ENCODE peak calls at places on chromosomes 13 and 19, in four cellular contexts. R, T, K and J are unnamed samples.

GRCh38 chr19:14959263-14959662 is 18.0 kb downstream of the OR7C2 start:
- DNase-seq in R (no peak), K (no peak), T (no peak), J (no peak)

GRCh38 chr13:85278851-85279250 is 520.4 kb downstream of the SLITRK6 start:
- DNase-seq in R (no peak), K (no peak), T (no peak), J (no peak)

GRCh38 chr13:75359266-75359665 is 122.7 kb downstream of the TBC1D4 start:
- DNase-seq in R (peak), K (no peak), T (no peak), J (no peak)

GRCh38 chr19:45667620-45668341 is at the start of gene GIPR:
- DNase-seq in T (peak), R (peak), K (no peak), J (no peak)

GRCh38 chr19:2213799-2214198 is 22.3 kb downstream of the PLEKHJ1 start:
- DNase-seq in T (no peak), K (no peak), R (no peak), J (no peak)

GRCh38 chr13:96492758-96493157 is 402.9 kb downstream of the HS6ST3 start:
- DNase-seq in K (no peak), R (no peak), T (no peak), J (no peak)

GRCh38 chr13:23418776-23419683 is 14.5 kb downstream of the SACS start:
- DNase-seq in T (no peak), R (no peak), K (no peak), J (no peak)

GRCh38 chr13:45850020-45850613 is 1.4 kb downstream of the SIAH3 start:
- DNase-seq in K (no peak), R (no peak), T (no peak), J (no peak)

GRCh38 chr19:10001899-10002298 is 8.4 kb downstream of the COL5A3 start:
- DNase-seq in T (no peak), R (no peak), K (no peak), J (no peak)

GRCh38 chr19:49475191-49475932 is 1.3 kb downstream of the FLT3LG start:
- DNase-seq in T (no peak), R (no peak), K (no peak), J (no peak)

GRCh38 chr13:30429721-30430694 is 7.7 kb downstream of the UBE2L5 start:
- DNase-seq in T (no peak), R (peak), K (no peak), J (peak)

GRCh38 chr13:31054632-31055031 is 107.1 kb downstream of the HSPH1 start:
- DNase-seq in R (no peak), K (no peak), T (no peak), J (no peak)

GRCh38 chr19:47429140-47429793 is 9.9 kb upstream of the MEIS3 start:
- DNase-seq in K (no peak), T (no peak), R (no peak), J (no peak)

GRCh38 chr19:43313711-43314495 is 39.6 kb upstream of the CD177 start:
- DNase-seq in T (no peak), K (no peak), R (no peak), J (no peak)

GRCh38 chr13:64007334-64007733 is 2591.7 kb upstream of the PCDH20 start:
- DNase-seq in K (no peak), R (no peak), T (no peak), J (no peak)

GRCh38 chr13:41978007-41978406 is 17.1 kb upstream of the VWA8 start:
- DNase-seq in T (no peak), K (no peak), R (no peak), J (no peak)

GRCh38 chr19:46860846-46861690 is at the start of gene ARHGAP35:
- DNase-seq in R (no peak), T (peak), K (peak), J (no peak)

GRCh38 chr19:1087813-1088418 is 7.3 kb downstream of the POLR2E start:
- DNase-seq in R (no peak), T (no peak), K (peak), J (peak)

GRCh38 chr13:50244913-50245574 is 229.8 kb downstream of the KCNRG start:
- DNase-seq in K (no peak), T (no peak), R (peak), J (peak)

GRCh38 chr19:57338798-57339378 is 12.2 kb upstream of the ZNF304 start:
- DNase-seq in T (no peak), K (no peak), R (peak), J (no peak)

GRCh38 chr13:22176968-22177545 is 506.2 kb downstream of the FGF9 start:
- DNase-seq in T (no peak), K (no peak), R (no peak), J (no peak)

GRCh38 chr13:66207610-66208009 is 1022.5 kb downstream of the PCDH9 start:
- DNase-seq in R (no peak), T (no peak), K (no peak), J (no peak)

GRCh38 chr13:46578590-46578975 is 25.6 kb downstream of the LRCH1 start:
- DNase-seq in K (no peak), R (no peak), T (no peak), J (no peak)